ENCODE peak calls at places on chromosomes 4 and X, in nine cellular contexts. S is suprapubic skin; Y is activated naive CD4-positive, alpha-beta T cell; Q is thoracic aorta; K is IMR-90; J is A172; T is NCI-H510A treated with DMSO at 0.1 percent for 48 hours; Z is T-helper 22 cell; L is CD8-positive, alpha-beta T cell. I is an unnamed sample.

GRCh38 chrX:21132686-21133393 is 241.4 kb upstream of the CNKSR2 start:
- DNase-seq in L (no peak), S (no peak), Y (no peak), Z (no peak), J (no peak), T (no peak), K (no peak), Q (no peak), I (no peak)

GRCh38 chr4:125390126-125390525 is 75.4 kb downstream of the FAT4 start:
- DNase-seq in Z (no peak), T (no peak), Y (no peak), S (no peak), L (no peak), K (peak), J (peak), Q (no peak), I (peak)

GRCh38 chrX:148865237-148865636 is 364.8 kb downstream of the AFF2 start:
- DNase-seq in Y (no peak), S (no peak), J (no peak), Z (no peak), K (no peak), T (no peak), L (no peak), Q (no peak), I (no peak)

GRCh38 chr4:144582105-144582850 is 63.7 kb upstream of the HHIP start:
- DNase-seq in Q (no peak), J (peak), T (no peak), S (no peak), Y (no peak), Z (no peak), L (no peak), K (peak), I (peak)

GRCh38 chrX:133482345-133483041 is 67.2 kb upstream of the GPC4 start:
- DNase-seq in K (peak), T (no peak), J (no peak), Q (no peak), L (no peak), S (no peak), Y (no peak), Z (no peak), I (peak)

GRCh38 chrX:51834076-51834475 is 59.3 kb upstream of the MAGED1 start:
- DNase-seq in S (no peak), L (no peak), Y (no peak), J (no peak), Q (no peak), Z (no peak), K (no peak), T (no peak), I (no peak)

GRCh38 chr4:721261-722171 is 15.9 kb downstream of the PCGF3 start:
- DNase-seq in T (no peak), Y (no peak), J (no peak), K (no peak), Q (no peak), Z (no peak), S (no peak), L (no peak), I (no peak)

GRCh38 chr4:25450491-25450901 is 73.4 kb downstream of the ANAPC4 start:
- DNase-seq in Z (no peak), Q (no peak), K (no peak), L (no peak), Y (no peak), T (no peak), S (no peak), J (no peak), I (no peak)

GRCh38 chr4:157043131-157043530 is 32.8 kb upstream of the GLRB start:
- DNase-seq in T (no peak), J (peak), Q (no peak), L (no peak), S (no peak), Y (no peak), K (peak), Z (no peak), I (peak)

GRCh38 chr4:126794363-126794762 is 838.4 kb upstream of the INTU start:
- DNase-seq in L (no peak), Z (no peak), T (no peak), K (peak), J (no peak), Q (no peak), S (no peak), Y (no peak), I (peak)

GRCh38 chr4:123986268-123986798 is 589.7 kb downstream of the SPRY1 start:
- DNase-seq in Z (no peak), J (peak), Q (no peak), S (peak), T (no peak), Y (no peak), L (no peak), K (peak), I (peak)

GRCh38 chrX:21374994-21375794 is 976 bp downstream of the CNKSR2 start:
- DNase-seq in S (no peak), T (no peak), K (no peak), Z (no peak), Y (no peak), L (peak), Q (no peak), J (no peak), I (no peak)

GRCh38 chrX:12137982-12138365 is 299 bp upstream of the FRMPD4 start:
- DNase-seq in Y (no peak), Q (no peak), Z (no peak), T (no peak), L (no peak), S (no peak), K (no peak), J (no peak), I (no peak)

GRCh38 chr4:3713346-3713745 is 52.8 kb upstream of the ADRA2C start:
- DNase-seq in J (no peak), Y (no peak), Z (no peak), T (no peak), S (no peak), Q (no peak), L (no peak), K (no peak), I (no peak)

GRCh38 chr4:42482516-42483327 is 85.4 kb downstream of the SHISA3 start:
- DNase-seq in Q (no peak), L (no peak), S (no peak), Y (no peak), J (no peak), K (peak), Z (no peak), T (no peak), I (no peak)

GRCh38 chrX:155148724-155149537 is 67.3 kb upstream of the VBP1 start:
- DNase-seq in Z (no peak), J (peak), L (peak), Y (no peak), S (no peak), K (peak), T (no peak), Q (no peak), I (peak)

GRCh38 chr4:175536852-175537453 is 275.1 kb downstream of the GPM6A start:
- DNase-seq in Y (no peak), T (peak), S (no peak), L (no peak), K (peak), Q (no peak), J (peak), Z (no peak), I (peak)

GRCh38 chr4:30802622-30803323 is 82.6 kb downstream of the PCDH7 start:
- DNase-seq in J (peak), Q (no peak), Y (no peak), K (peak), L (no peak), S (no peak), T (no peak), Z (no peak), I (no peak)

GRCh38 chr4:44256414-44256813 is 192.2 kb downstream of the KCTD8 start:
- DNase-seq in S (no peak), Z (no peak), K (no peak), T (no peak), J (no peak), L (no peak), Q (no peak), Y (no peak), I (no peak)

GRCh38 chr4:6986067-6986780 is 56.9 kb upstream of the TADA2B start:
- DNase-seq in L (no peak), Z (no peak), K (peak), S (no peak), J (peak), T (no peak), Y (no peak), Q (no peak), I (peak)

GRCh38 chr4:173135241-173135847 is 33.3 kb upstream of the GALNT7 start:
- DNase-seq in J (peak), T (no peak), L (no peak), Y (no peak), Q (no peak), Z (no peak), S (no peak), K (peak), I (peak)

GRCh38 chr4:110631582-110632505 is 9.0 kb upstream of the PITX2 start:
- DNase-seq in J (no peak), Q (no peak), Y (no peak), K (peak), T (peak), L (no peak), S (no peak), Z (no peak), I (peak)

GRCh38 chrX:111490683-111491082 is 20.8 kb upstream of the SERTM2 start:
- DNase-seq in J (no peak), L (no peak), Z (no peak), K (no peak), S (no peak), Y (no peak), Q (no peak), T (no peak), I (no peak)